ENCODE peak calls at places on chromosomes 6 and 20, in seven cellular contexts. One of them, this sample, is unnamed. For H3K4me1, the result is how much of the 10 kb centered on the place peaks cover.

GRCh38 chr6:97437087-97437486 is 154.1 kb upstream of the MMS22L start:
- DNase-seq in GM23338: peak
- DNase-seq in mammary epithelial cell: peak
- DNase-seq in spleen: no peak
- DNase-seq in psoas muscle: no peak
- DNase-seq in H9: no peak
- DNase-seq in astrocyte: peak
- DNase-seq in this sample: no peak

GRCh38 chr6:93412452-93412851 is 6.9 kb downstream of the EPHA7 start:
- DNase-seq in GM23338: no peak
- DNase-seq in psoas muscle: no peak
- DNase-seq in H9: no peak
- DNase-seq in mammary epithelial cell: no peak
- DNase-seq in spleen: no peak
- DNase-seq in astrocyte: no peak
- DNase-seq in this sample: no peak

GRCh38 chr20:60340232-60340631 is 382.0 kb downstream of the CDH26 start:
- DNase-seq in spleen: no peak
- DNase-seq in astrocyte: no peak
- DNase-seq in mammary epithelial cell: no peak
- DNase-seq in psoas muscle: no peak
- DNase-seq in GM23338: no peak
- DNase-seq in H9: no peak
- DNase-seq in this sample: no peak

GRCh38 chr6:158653577-158654354 is 3.9 kb downstream of the SYTL3 start:
- DNase-seq in spleen: peak
- DNase-seq in mammary epithelial cell: no peak
- DNase-seq in GM23338: no peak
- DNase-seq in astrocyte: peak
- DNase-seq in psoas muscle: no peak
- DNase-seq in H9: no peak
- DNase-seq in this sample: peak

GRCh38 chr20:45934046-45934586 is 367 bp upstream of the PCIF1 start:
- DNase-seq in spleen: peak
- DNase-seq in psoas muscle: peak
- DNase-seq in astrocyte: peak
- DNase-seq in H9: peak
- DNase-seq in GM23338: peak
- DNase-seq in mammary epithelial cell: no peak
- DNase-seq in this sample: peak

GRCh38 chr6:112469306-112469705 is 122.2 kb downstream of the RFPL4B start:
- DNase-seq in GM23338: no peak
- DNase-seq in mammary epithelial cell: no peak
- DNase-seq in H9: no peak
- DNase-seq in psoas muscle: no peak
- DNase-seq in spleen: no peak
- DNase-seq in astrocyte: no peak
- DNase-seq in this sample: no peak

GRCh38 chr20:36472656-36473071 is 68.7 kb upstream of the MYL9 start:
- DNase-seq in astrocyte: no peak
- DNase-seq in mammary epithelial cell: peak
- DNase-seq in spleen: peak
- DNase-seq in psoas muscle: peak
- DNase-seq in GM23338: peak
- DNase-seq in H9: peak
- DNase-seq in this sample: peak

GRCh38 chr20:59121714-59122376 is 41.8 kb upstream of the ZNF831 start:
- DNase-seq in GM23338: peak
- DNase-seq in astrocyte: no peak
- DNase-seq in mammary epithelial cell: no peak
- DNase-seq in spleen: no peak
- DNase-seq in psoas muscle: no peak
- DNase-seq in H9: peak
- DNase-seq in this sample: no peak

GRCh38 chr6:113137411-113137810 is 719.7 kb upstream of the MARCKS start:
- DNase-seq in H9: no peak
- DNase-seq in astrocyte: peak
- DNase-seq in psoas muscle: peak
- DNase-seq in mammary epithelial cell: no peak
- DNase-seq in GM23338: peak
- DNase-seq in spleen: peak
- DNase-seq in this sample: peak

GRCh38 chr20:36644713-36645109 is 1.3 kb downstream of the SLA2 start:
- DNase-seq in psoas muscle: no peak
- DNase-seq in H9: no peak
- DNase-seq in spleen: no peak
- DNase-seq in GM23338: no peak
- DNase-seq in astrocyte: no peak
- DNase-seq in mammary epithelial cell: no peak
- DNase-seq in this sample: no peak

GRCh38 chr20:10672579-10673127 is 1.1 kb downstream of the JAG1 start:
- DNase-seq in mammary epithelial cell: peak
- DNase-seq in astrocyte: peak
- DNase-seq in psoas muscle: peak
- DNase-seq in spleen: peak
- DNase-seq in H9: no peak
- DNase-seq in GM23338: peak
- DNase-seq in this sample: peak

GRCh38 chr6:109595998-109596397 is 95.0 kb downstream of the AK9 start:
- DNase-seq in astrocyte: peak
- DNase-seq in psoas muscle: no peak
- DNase-seq in H9: peak
- DNase-seq in mammary epithelial cell: peak
- DNase-seq in spleen: no peak
- DNase-seq in GM23338: peak
- DNase-seq in this sample: no peak

GRCh38 chr20:40663991-40664880 is 24.8 kb downstream of the MAFB start:
- DNase-seq in GM23338: no peak
- DNase-seq in spleen: no peak
- DNase-seq in psoas muscle: no peak
- DNase-seq in mammary epithelial cell: no peak
- DNase-seq in H9: peak
- DNase-seq in astrocyte: no peak
- DNase-seq in this sample: peak

GRCh38 chr6:153465050-153465449 is 334.0 kb upstream of the RGS17 start:
- DNase-seq in astrocyte: no peak
- DNase-seq in H9: no peak
- DNase-seq in GM23338: no peak
- DNase-seq in mammary epithelial cell: no peak
- DNase-seq in psoas muscle: no peak
- DNase-seq in spleen: no peak
- DNase-seq in this sample: no peak

GRCh38 chr6:41039060-41039998 is at the start of gene UNC5CL:
- DNase-seq in H9: peak
- DNase-seq in spleen: no peak
- DNase-seq in astrocyte: no peak
- DNase-seq in mammary epithelial cell: peak
- DNase-seq in GM23338: peak
- DNase-seq in psoas muscle: no peak
- DNase-seq in this sample: peak

GRCh38 chr6:43368517-43369160 is 808 bp downstream of the ZNF318 start:
- DNase-seq in psoas muscle: peak
- DNase-seq in mammary epithelial cell: peak
- DNase-seq in astrocyte: peak
- DNase-seq in H9: peak
- DNase-seq in spleen: peak
- DNase-seq in GM23338: peak
- DNase-seq in this sample: peak

GRCh38 chr6:49744259-49744658 is at the start of gene CRISP3:
- DNase-seq in mammary epithelial cell: no peak
- DNase-seq in H9: no peak
- DNase-seq in GM23338: no peak
- DNase-seq in psoas muscle: no peak
- DNase-seq in astrocyte: no peak
- DNase-seq in spleen: no peak
- DNase-seq in this sample: no peak

GRCh38 chr20:23637282-23638221 is at the start of gene CST3:
- DNase-seq in psoas muscle: peak
- DNase-seq in mammary epithelial cell: peak
- DNase-seq in spleen: peak
- DNase-seq in GM23338: peak
- DNase-seq in astrocyte: peak
- DNase-seq in H9: peak
- DNase-seq in this sample: peak

DNA sequence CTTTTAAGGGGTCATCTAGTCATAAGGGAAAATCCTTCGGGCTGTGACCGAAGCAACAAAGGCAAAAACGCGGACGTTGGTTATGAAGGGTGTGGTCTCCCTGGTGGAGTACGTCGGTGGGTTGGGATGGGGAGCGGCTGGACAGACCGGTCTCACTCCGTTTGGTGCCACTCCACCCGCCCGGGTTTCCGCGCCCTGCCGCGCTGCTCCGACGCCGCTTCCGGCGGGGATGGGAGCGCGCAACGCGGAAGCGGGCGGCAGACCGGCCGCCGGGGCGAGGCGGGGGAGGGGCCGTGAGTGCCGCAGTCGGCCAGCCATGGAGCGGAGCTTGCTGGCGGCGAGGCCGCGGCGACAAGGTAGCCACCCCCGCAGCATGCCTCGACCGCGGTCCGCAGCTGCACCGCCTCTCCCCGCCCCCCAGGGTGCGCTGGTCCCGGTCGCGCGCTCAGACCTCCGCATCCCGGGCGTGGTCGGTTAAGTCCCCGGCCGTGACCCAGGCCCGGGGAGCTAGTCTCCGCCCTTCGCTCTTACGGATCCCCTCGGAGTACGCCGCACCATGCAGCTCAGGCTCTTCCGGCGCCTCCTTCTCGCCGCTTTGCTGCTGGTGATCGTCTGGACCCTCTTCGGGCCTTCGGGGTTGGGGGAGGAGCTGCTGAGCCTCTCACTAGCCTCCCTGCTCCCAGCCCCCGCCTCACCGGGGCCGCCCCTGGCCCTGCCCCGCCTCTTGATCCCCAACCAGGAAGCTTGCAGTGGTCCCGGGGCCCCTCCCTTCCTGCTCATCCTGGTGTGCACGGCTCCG is at the start of gene B3GALT4:
- DNase-seq in H9: peak
- DNase-seq in mammary epithelial cell: peak
- DNase-seq in GM23338: peak
- DNase-seq in spleen: peak
- DNase-seq in psoas muscle: peak
- DNase-seq in astrocyte: peak
- DNase-seq in this sample: peak
- TF ChIP-seq CTCF in H9: peak
- TF ChIP-seq CTCF in mammary epithelial cell: peak
- TF ChIP-seq CTCF in GM23338: peak
- TF ChIP-seq CTCF in spleen: no peak
- TF ChIP-seq CTCF in psoas muscle: peak
- TF ChIP-seq CTCF in astrocyte: peak
- TF ChIP-seq CTCF in this sample: no peak

DNA sequence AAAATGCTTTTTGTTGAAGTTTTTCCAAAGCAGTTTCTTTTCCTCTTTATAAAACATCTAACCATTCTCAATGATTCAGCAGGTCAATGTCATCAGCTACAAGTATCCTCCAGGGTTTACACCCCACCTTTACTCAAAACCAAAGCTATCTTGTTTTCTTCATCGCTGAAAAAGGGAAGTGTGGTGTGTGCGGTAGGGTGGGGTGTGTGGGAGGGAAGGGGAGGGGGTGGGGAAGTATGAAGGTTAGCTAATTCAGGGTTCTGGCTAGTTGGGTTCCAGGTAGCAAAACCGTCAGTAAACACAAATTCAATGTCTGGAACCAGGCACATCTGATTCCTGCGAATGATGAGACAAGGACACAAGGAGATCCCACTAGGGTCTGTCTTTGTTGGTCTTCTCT is 189.6 kb downstream of the GJA10 start:
- DNase-seq in mammary epithelial cell: no peak
- DNase-seq in spleen: peak
- DNase-seq in GM23338: no peak
- DNase-seq in astrocyte: no peak
- DNase-seq in H9: no peak
- DNase-seq in psoas muscle: no peak
- DNase-seq in this sample: no peak
- H3K4me1 ChIP-seq in mammary epithelial cell: under half
- H3K4me1 ChIP-seq in spleen: under half
- H3K4me1 ChIP-seq in GM23338: under half
- H3K4me1 ChIP-seq in astrocyte: under half
- H3K4me1 ChIP-seq in H9: under half
- H3K4me1 ChIP-seq in psoas muscle: under half
- H3K4me1 ChIP-seq in this sample: under half

DNA sequence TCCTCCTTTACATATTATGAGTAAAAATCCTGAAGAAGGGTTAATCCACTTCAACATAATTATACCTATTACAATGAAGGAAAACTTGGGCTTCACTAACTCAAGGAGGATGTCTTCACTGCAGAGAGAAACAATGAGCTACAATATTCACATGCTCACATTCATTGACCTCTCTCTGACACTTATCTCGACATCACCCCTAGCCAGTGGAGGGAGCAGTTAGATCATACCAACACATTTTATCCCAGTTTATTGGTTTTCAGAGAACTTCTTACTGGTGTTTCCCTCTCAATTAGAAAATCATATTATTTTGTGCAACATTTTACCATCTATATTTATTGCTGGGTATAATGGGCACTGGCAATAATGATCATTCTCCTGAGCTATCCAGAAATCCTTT is 646.5 kb downstream of the TENT5A start:
- DNase-seq in mammary epithelial cell: no peak
- DNase-seq in H9: no peak
- DNase-seq in astrocyte: no peak
- DNase-seq in GM23338: no peak
- DNase-seq in psoas muscle: no peak
- DNase-seq in spleen: no peak
- DNase-seq in this sample: no peak
- TF ChIP-seq CTCF in mammary epithelial cell: no peak
- TF ChIP-seq CTCF in H9: peak
- TF ChIP-seq CTCF in astrocyte: no peak
- TF ChIP-seq CTCF in GM23338: peak
- TF ChIP-seq CTCF in psoas muscle: no peak
- TF ChIP-seq CTCF in spleen: no peak
- TF ChIP-seq CTCF in this sample: no peak

GRCh38 chr6:106005013-106005412 is 81.1 kb upstream of the PRDM1 start:
- DNase-seq in astrocyte: peak
- DNase-seq in H9: no peak
- DNase-seq in mammary epithelial cell: no peak
- DNase-seq in GM23338: peak
- DNase-seq in spleen: no peak
- DNase-seq in psoas muscle: no peak
- DNase-seq in this sample: no peak

GRCh38 chr6:106005954-106006353 is 80.2 kb upstream of the PRDM1 start:
- DNase-seq in spleen: no peak
- DNase-seq in psoas muscle: no peak
- DNase-seq in mammary epithelial cell: no peak
- DNase-seq in H9: no peak
- DNase-seq in GM23338: no peak
- DNase-seq in astrocyte: no peak
- DNase-seq in this sample: no peak

GRCh38 chr6:106000935-106001334 is 85.2 kb upstream of the PRDM1 start:
- DNase-seq in GM23338: no peak
- DNase-seq in spleen: no peak
- DNase-seq in H9: no peak
- DNase-seq in psoas muscle: no peak
- DNase-seq in astrocyte: no peak
- DNase-seq in mammary epithelial cell: no peak
- DNase-seq in this sample: no peak

DNA sequence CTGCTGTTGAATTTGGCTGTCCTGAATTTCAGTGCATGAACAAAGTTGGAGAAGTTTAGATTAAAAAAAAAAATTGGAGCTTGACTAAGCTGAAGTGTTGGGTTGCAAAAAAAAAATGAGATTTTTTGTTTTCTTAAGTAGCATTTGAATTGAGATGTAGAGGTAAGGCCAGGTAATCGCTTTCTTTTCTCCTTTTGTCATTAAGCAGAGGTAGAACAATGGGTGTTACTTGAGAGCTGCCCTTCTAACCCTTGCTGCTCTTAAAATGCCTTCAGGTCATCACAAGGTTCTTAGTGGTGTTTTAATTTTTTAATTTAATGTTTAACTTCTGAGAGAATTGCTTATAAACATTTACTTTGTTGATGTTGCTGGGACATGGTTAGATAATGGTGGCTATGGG is 84.1 kb upstream of the PRDM1 start:
- DNase-seq in astrocyte: no peak
- DNase-seq in psoas muscle: no peak
- DNase-seq in GM23338: peak
- DNase-seq in H9: no peak
- DNase-seq in spleen: no peak
- DNase-seq in mammary epithelial cell: no peak
- DNase-seq in this sample: no peak
- H3K4me1 ChIP-seq in astrocyte: under half
- H3K4me1 ChIP-seq in psoas muscle: under half
- H3K4me1 ChIP-seq in GM23338: under half
- H3K4me1 ChIP-seq in H9: under half
- H3K4me1 ChIP-seq in spleen: under half
- H3K4me1 ChIP-seq in mammary epithelial cell: under half
- H3K4me1 ChIP-seq in this sample: under half

This sample was measured in kidney.